ENCODE peak calls at places on chromosomes 4 and X, in eight cellular contexts. C is type B pancreatic cell, D is coronary artery, S is Peyer's patch, A is pancreas, B is psoas muscle, K is neural progenitor cell, F is uterus. O is an unnamed sample.

GRCh38 chrX:129779747-129780146 is at the start of gene SASH3:
- DNase-seq in C (no peak), A (no peak), B (peak), D (no peak), F (no peak), K (no peak), S (peak), O (peak)

GRCh38 chrX:110791206-110791605 is 4.4 kb downstream of the CHRDL1 start:
- DNase-seq in K (no peak), A (no peak), D (no peak), S (no peak), F (no peak), B (no peak), C (no peak), O (no peak)

GRCh38 chrX:108396188-108396885 is 41.9 kb downstream of the COL4A6 start:
- DNase-seq in A (no peak), K (no peak), D (no peak), F (no peak), B (no peak), S (no peak), C (no peak), O (no peak)

GRCh38 chr4:2497324-2497723 is 28.4 kb downstream of the RNF4 start:
- DNase-seq in D (no peak), K (no peak), F (no peak), B (no peak), S (no peak), C (no peak), A (no peak), O (no peak)

GRCh38 chrX:7120578-7121219 is 26.8 kb upstream of the STS start:
- DNase-seq in S (no peak), K (no peak), A (no peak), B (no peak), C (no peak), F (no peak), D (no peak), O (no peak)

GRCh38 chr4:38154681-38155588 is 194.7 kb downstream of the PTTG2 start:
- DNase-seq in C (no peak), K (no peak), F (no peak), S (peak), A (peak), B (peak), D (no peak), O (no peak)

GRCh38 chr4:39452860-39453587 is 5.7 kb downstream of the RPL9 start:
- DNase-seq in A (no peak), D (no peak), C (no peak), K (no peak), B (no peak), F (no peak), S (no peak), O (no peak)

GRCh38 chr4:8591626-8592365 is 769 bp upstream of the CPZ start:
- DNase-seq in D (no peak), K (peak), C (no peak), A (no peak), B (no peak), F (no peak), S (no peak), O (no peak)

GRCh38 chr4:167713756-167714155 is 378.6 kb upstream of the ANXA10 start:
- DNase-seq in D (no peak), C (no peak), A (no peak), K (no peak), F (no peak), S (no peak), B (no peak), O (no peak)

GRCh38 chr4:188779586-188779985 is 640.3 kb downstream of the TRIML1 start:
- DNase-seq in A (no peak), F (no peak), C (no peak), D (no peak), K (no peak), B (no peak), S (no peak), O (no peak)

GRCh38 chr4:7559741-7560376 is 125.1 kb upstream of the PSAPL1 start:
- DNase-seq in S (no peak), A (no peak), B (no peak), F (no peak), C (no peak), K (no peak), D (no peak), O (no peak)

GRCh38 chr4:119693127-119693526 is 64.5 kb upstream of the PDE5A start:
- DNase-seq in F (no peak), D (no peak), S (no peak), A (no peak), B (no peak), K (no peak), C (no peak), O (no peak)

GRCh38 chr4:1794809-1795303 is 1.8 kb downstream of the FGFR3 start:
- DNase-seq in K (peak), D (no peak), B (no peak), C (no peak), A (no peak), S (no peak), F (no peak), O (no peak)

GRCh38 chr4:4296283-4296846 is 6.3 kb downstream of the ZBTB49 start:
- DNase-seq in K (no peak), S (no peak), D (peak), B (no peak), C (no peak), F (no peak), A (no peak), O (no peak)

GRCh38 chr4:169015237-169015636 is 5.2 kb upstream of the CBR4 start:
- DNase-seq in S (no peak), B (peak), K (no peak), D (no peak), C (no peak), F (peak), A (peak), O (no peak)

GRCh38 chrX:131747173-131747572 is 203.3 kb downstream of the OR13H1 start:
- DNase-seq in K (no peak), B (peak), S (peak), A (no peak), F (peak), C (no peak), D (peak), O (no peak)

GRCh38 chr4:40912455-40913055 is 162.8 kb downstream of the NSUN7 start:
- DNase-seq in S (no peak), A (no peak), C (no peak), K (no peak), D (no peak), B (no peak), F (no peak), O (no peak)

GRCh38 chr4:163694385-163694784 is 199.9 kb downstream of the TMA16 start:
- DNase-seq in D (no peak), K (no peak), C (no peak), B (no peak), A (no peak), F (no peak), S (no peak), O (no peak)

GRCh38 chr4:52028970-52029369 is 8.8 kb upstream of the LRRC66 start:
- DNase-seq in C (no peak), F (no peak), S (no peak), K (no peak), A (no peak), D (no peak), B (no peak), O (no peak)

GRCh38 chrX:150513564-150513963 is 54.9 kb upstream of the MTM1 start:
- DNase-seq in B (no peak), D (no peak), C (no peak), A (no peak), S (no peak), F (no peak), K (peak), O (no peak)

GRCh38 chrX:123854329-123854728 is 5.5 kb upstream of the XIAP start:
- DNase-seq in K (no peak), C (no peak), F (no peak), D (no peak), B (no peak), A (no peak), S (no peak), O (no peak)

GRCh38 chrX:132615396-132616131 is 126.7 kb upstream of the MBNL3 start:
- DNase-seq in A (peak), C (no peak), S (peak), D (no peak), K (peak), F (peak), B (no peak), O (peak)

GRCh38 chr4:8689741-8690140 is 97.2 kb downstream of the CPZ start:
- DNase-seq in D (no peak), S (no peak), C (peak), A (no peak), F (no peak), B (no peak), K (no peak), O (no peak)

GRCh38 chr4:15963568-15963967 is 593 bp upstream of the FGFBP2 start:
- DNase-seq in K (no peak), C (no peak), D (no peak), S (peak), F (no peak), B (no peak), A (no peak), O (no peak)

GRCh38 chr4:151420408-151420807 is 11.4 kb downstream of the FHIP1A start:
- DNase-seq in B (no peak), C (no peak), F (no peak), A (no peak), D (no peak), K (no peak), S (no peak), O (no peak)

GRCh38 chr4:164488114-164488513 is 265.8 kb upstream of the SMIM31 start:
- DNase-seq in S (no peak), F (no peak), B (no peak), C (no peak), K (no peak), A (no peak), D (no peak), O (no peak)

GRCh38 chrX:96576358-96576757 is 108.3 kb upstream of the DIAPH2 start:
- DNase-seq in B (no peak), A (no peak), F (no peak), D (no peak), S (no peak), C (no peak), K (no peak), O (no peak)

GRCh38 chr4:156575430-156576073 is 396.0 kb downstream of the PDGFC start:
- DNase-seq in C (no peak), A (no peak), K (peak), S (no peak), F (no peak), D (no peak), B (no peak), O (no peak)

GRCh38 chr4:21139327-21139726 is 439.1 kb downstream of the PACRGL start:
- DNase-seq in D (no peak), A (no peak), C (no peak), F (no peak), K (no peak), S (no peak), B (no peak), O (no peak)

GRCh38 chr4:21136231-21136630 is 436.0 kb downstream of the PACRGL start:
- DNase-seq in D (no peak), S (no peak), A (no peak), K (no peak), B (no peak), C (no peak), F (no peak), O (no peak)

GRCh38 chr4:21130606-21131005 is 430.3 kb downstream of the PACRGL start:
- DNase-seq in B (no peak), C (no peak), A (no peak), D (no peak), K (no peak), F (no peak), S (no peak), O (no peak)

DNA sequence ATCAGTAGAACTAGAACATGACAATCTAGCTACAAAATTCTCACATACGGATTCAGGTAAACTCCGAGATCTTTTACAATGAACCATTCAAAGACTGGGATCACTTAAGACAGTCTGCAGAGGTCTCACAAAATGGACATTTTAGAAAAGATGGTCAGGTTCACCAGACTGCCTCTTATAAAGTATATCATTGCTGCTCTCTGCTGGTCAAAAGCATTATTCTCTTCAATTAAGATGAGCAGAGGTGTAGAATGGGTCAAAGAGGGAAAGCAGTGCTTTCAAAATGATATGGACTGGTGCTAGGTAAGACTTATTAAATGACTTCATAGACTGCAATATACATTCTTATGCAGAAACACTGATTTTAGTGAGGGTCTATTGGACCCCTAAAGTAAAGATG is 434.7 kb downstream of the PACRGL start:
- DNase-seq in S (no peak), B (no peak), C (no peak), F (no peak), D (no peak), A (no peak), K (peak), O (no peak)
- TF ChIP-seq CTCF in S (peak), B (no peak), C (peak), F (no peak), D (no peak), A (no peak), K (peak), O (no peak)

GRCh38 chr4:149932188-149932587 is 116.5 kb upstream of the IQCM start:
- DNase-seq in A (no peak), K (no peak), F (no peak), B (no peak), S (no peak), C (no peak), D (no peak), O (no peak)

GRCh38 chr4:149923736-149924135 is 108.1 kb upstream of the IQCM start:
- DNase-seq in C (no peak), S (no peak), D (no peak), B (no peak), F (no peak), A (no peak), K (no peak), O (no peak)

GRCh38 chr4:149933120-149933519 is 117.5 kb upstream of the IQCM start:
- DNase-seq in D (no peak), A (no peak), B (no peak), C (no peak), K (no peak), S (no peak), F (no peak), O (no peak)

GRCh38 chr4:149928507-149928906 is 112.9 kb upstream of the IQCM start:
- DNase-seq in D (no peak), K (no peak), B (no peak), C (no peak), F (no peak), A (no peak), S (no peak), O (no peak)

DNA sequence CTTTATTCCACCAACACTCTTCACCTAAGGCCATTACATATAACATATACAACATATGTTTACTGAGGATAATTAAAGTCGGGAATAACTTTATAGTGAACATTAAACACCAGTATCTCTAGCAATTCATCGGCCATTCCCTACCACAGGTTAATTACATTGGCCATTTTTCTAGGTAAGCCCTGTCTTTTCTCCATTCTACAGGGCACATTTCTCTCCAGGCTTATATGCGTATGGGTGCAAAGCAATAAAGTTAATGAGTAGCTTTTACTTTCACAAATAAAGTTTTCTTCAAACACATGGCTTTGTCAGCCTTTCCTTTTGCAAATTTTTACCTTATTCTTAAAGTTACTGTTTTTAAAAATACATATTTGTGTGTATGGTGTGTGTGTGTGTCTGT is 111.9 kb upstream of the IQCM start:
- DNase-seq in D (no peak), K (no peak), A (no peak), B (no peak), F (no peak), C (no peak), S (no peak), O (no peak)
- TF ChIP-seq CTCF in D (no peak), K (no peak), A (no peak), B (no peak), F (no peak), C (no peak), S (no peak), O (no peak)

GRCh38 chr4:27315625-27316024 is 455.0 kb downstream of the STIM2 start:
- DNase-seq in K (no peak), C (no peak), D (no peak), B (no peak), A (no peak), F (no peak), S (no peak), O (no peak)

GRCh38 chr4:27316176-27316575 is 455.5 kb downstream of the STIM2 start:
- DNase-seq in K (no peak), D (no peak), A (no peak), C (no peak), F (no peak), B (no peak), S (no peak), O (no peak)

GRCh38 chr4:27318740-27319139 is 458.1 kb downstream of the STIM2 start:
- DNase-seq in B (peak), F (no peak), A (no peak), K (peak), D (no peak), C (no peak), S (no peak), O (no peak)
- TF ChIP-seq CTCF in B (no peak), F (no peak), A (peak), K (peak), D (peak), C (peak), S (peak), O (no peak)

GRCh38 chrX:40284852-40285251 is 187.1 kb upstream of the BCOR start:
- DNase-seq in F (no peak), K (no peak), B (no peak), D (no peak), A (no peak), C (no peak), S (no peak), O (no peak)
- TF ChIP-seq CTCF in F (no peak), K (no peak), B (no peak), D (no peak), A (no peak), C (peak), S (no peak), O (no peak)

GRCh38 chrX:152632445-152633097 is 5.1 kb upstream of the GABRQ start:
- DNase-seq in S (peak), F (peak), K (peak), D (no peak), A (peak), B (peak), C (no peak), O (no peak)
- TF ChIP-seq CTCF in S (peak), F (peak), K (peak), D (peak), A (peak), B (peak), C (peak), O (no peak)

GRCh38 chr4:32462944-32463343 is 1742.8 kb downstream of the PCDH7 start:
- DNase-seq in B (no peak), K (peak), D (no peak), F (no peak), A (no peak), C (no peak), S (no peak), O (no peak)
- TF ChIP-seq CTCF in B (no peak), K (peak), D (no peak), F (no peak), A (no peak), C (peak), S (peak), O (no peak)

GRCh38 chr4:100576570-100576969 is 58.7 kb upstream of the EMCN start:
- DNase-seq in A (no peak), K (no peak), B (no peak), S (no peak), C (no peak), D (no peak), F (no peak), O (no peak)
- TF ChIP-seq CTCF in A (no peak), K (peak), B (no peak), S (no peak), C (no peak), D (no peak), F (no peak), O (no peak)

DNA sequence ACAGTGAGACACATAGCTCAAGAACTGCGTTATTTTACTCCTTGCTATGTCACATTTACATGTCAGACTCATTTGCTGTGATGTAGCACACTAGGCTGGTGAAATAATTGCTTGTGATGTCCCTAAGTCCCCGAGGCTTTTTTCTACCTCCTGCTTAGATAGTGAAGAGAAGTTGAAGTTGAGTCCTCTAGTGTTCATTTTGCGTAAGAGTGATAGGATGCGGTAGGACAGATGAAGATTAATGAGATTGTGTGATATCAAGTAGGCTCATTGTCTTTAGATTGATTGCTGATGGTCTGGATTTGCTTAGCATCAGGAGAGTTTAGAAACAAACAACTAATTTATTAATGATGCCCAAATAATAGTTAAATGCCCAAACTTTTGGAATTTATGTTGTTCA is 173.6 kb upstream of the NUDT6 start:
- DNase-seq in K (peak), C (no peak), S (no peak), B (no peak), F (no peak), A (no peak), D (no peak), O (no peak)
- TF ChIP-seq CTCF in K (peak), C (peak), S (no peak), B (no peak), F (no peak), A (no peak), D (no peak), O (no peak)

DNA sequence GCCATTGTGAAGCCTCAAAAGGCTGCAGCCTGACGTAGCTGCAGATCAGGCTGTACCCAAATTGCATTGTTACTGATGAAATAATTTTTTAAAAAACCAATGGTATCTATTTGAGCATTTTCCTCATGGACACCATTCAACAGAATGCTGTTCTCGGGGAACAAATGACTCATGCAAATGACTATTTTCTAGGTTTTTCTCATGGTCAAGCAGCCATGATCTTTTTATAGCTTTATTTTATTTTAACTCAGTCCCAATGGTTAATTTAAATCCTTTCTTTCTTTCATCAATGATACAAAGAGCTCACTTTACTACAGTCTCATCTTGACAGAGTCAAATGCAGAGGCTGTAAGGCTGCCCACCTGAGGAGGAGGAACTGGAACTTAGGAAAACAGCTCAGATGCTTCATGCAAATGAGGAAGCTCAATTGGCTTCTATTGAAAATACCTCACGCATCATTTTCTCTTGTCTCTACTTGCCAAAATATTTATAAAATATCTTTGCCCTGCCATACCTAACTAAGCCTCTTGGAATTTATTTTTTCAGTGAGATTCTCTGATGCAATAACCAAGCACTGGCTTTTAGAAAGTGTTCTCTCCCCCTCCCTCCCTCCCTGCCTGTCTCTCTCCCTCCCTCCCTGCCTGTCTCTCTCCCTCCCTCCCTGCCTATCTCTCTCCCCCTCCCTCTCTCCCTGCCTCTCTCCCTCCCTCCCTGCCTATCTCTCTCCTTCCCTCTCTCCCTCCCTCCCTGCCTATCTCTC is 81.0 kb downstream of the SORBS2 start:
- DNase-seq in B (no peak), D (no peak), A (no peak), C (no peak), S (no peak), F (no peak), K (no peak), O (no peak)
- TF ChIP-seq CTCF in B (no peak), D (no peak), A (no peak), C (peak), S (no peak), F (no peak), K (no peak), O (no peak)

O was measured in activated B cell treated with CpG ODN at 0.5 μM for 24 hours.